ENCODE peak calls at places on chromosome 6, in seven cellular contexts. U is hepatocyte, D is NCI-H345, A is SHP77, N is T-cell, T is GM06990, K is Daoy. S is an unnamed sample.
A peak's percentile ranks its signal among the peaks of the same experiment; 100 is the strongest.

GRCh38 chr6:41939091-41939847 is 2.3 kb downstream of the CCND3 start:
- DNase-seq in U (peak; percentile 63), D (no peak), A (no peak), N (peak; percentile 8), T (no peak), K (peak; percentile 59), S (peak; percentile 68)

GRCh38 chr6:42093582-42094329 is 43.4 kb downstream of the TAF8 start:
- DNase-seq in U (peak; percentile 42), D (no peak), A (no peak), N (no peak), T (no peak), K (peak; percentile 27), S (peak; percentile 45)

GRCh38 chr6:113954653-113955052 is 16.3 kb downstream of the HDAC2 start:
- DNase-seq in U (no peak), D (no peak), A (no peak), N (no peak), T (no peak), K (no peak), S (no peak)

GRCh38 chr6:3825331-3825831 is 23.8 kb upstream of the FAM50B start:
- DNase-seq in U (peak; percentile 55), D (no peak), A (no peak), N (no peak), T (no peak), K (peak; percentile 90), S (peak; percentile 70)

GRCh38 chr6:11309947-11310665 is 77.6 kb upstream of the NEDD9 start:
- DNase-seq in U (no peak), D (no peak), A (no peak), N (no peak), T (no peak), K (no peak), S (no peak)

GRCh38 chr6:131840936-131841583 is 33.2 kb downstream of the ENPP1 start:
- DNase-seq in U (no peak), D (no peak), A (no peak), N (no peak), T (no peak), K (no peak), S (no peak)

GRCh38 chr6:150753404-150754184 is 111.9 kb upstream of the MTHFD1L start:
- DNase-seq in U (peak; percentile 30), D (peak; percentile 53), A (no peak), N (no peak), T (no peak), K (no peak), S (no peak)

GRCh38 chr6:124560836-124561585 is 401.2 kb upstream of the RNF217 start:
- DNase-seq in U (no peak), D (no peak), A (no peak), N (no peak), T (no peak), K (no peak), S (no peak)

GRCh38 chr6:41705329-41705995 is 29.9 kb downstream of the TFEB start:
- DNase-seq in U (no peak), D (no peak), A (no peak), N (no peak), T (no peak), K (no peak), S (no peak)

S was measured in left cardiac atrium.